ENCODE peak calls at places on chromosome 21, in nine cellular contexts. One of them, this sample, is unnamed.

GRCh38 chr21:15003463-15004135 is 61.2 kb downstream of the NRIP1 start:
- DNase-seq in stomach: no peak
- DNase-seq in GM23338: peak
- DNase-seq in H1: no peak
- DNase-seq in breast epithelium: no peak
- DNase-seq in sigmoid colon: no peak
- DNase-seq in transverse colon: no peak
- DNase-seq in endothelial cell of umbilical vein: no peak
- DNase-seq in HCT116: no peak
- DNase-seq in this sample: no peak

GRCh38 chr21:15775981-15776380 is 46.2 kb downstream of the USP25 start:
- DNase-seq in stomach: no peak
- DNase-seq in GM23338: no peak
- DNase-seq in H1: no peak
- DNase-seq in breast epithelium: no peak
- DNase-seq in sigmoid colon: no peak
- DNase-seq in transverse colon: no peak
- DNase-seq in endothelial cell of umbilical vein: no peak
- DNase-seq in HCT116: no peak
- DNase-seq in this sample: no peak

GRCh38 chr21:14530574-14530973 is 15.5 kb downstream of the SAMSN1 start:
- DNase-seq in stomach: no peak
- DNase-seq in GM23338: no peak
- DNase-seq in H1: no peak
- DNase-seq in breast epithelium: no peak
- DNase-seq in sigmoid colon: no peak
- DNase-seq in transverse colon: no peak
- DNase-seq in endothelial cell of umbilical vein: no peak
- DNase-seq in HCT116: no peak
- DNase-seq in this sample: no peak

GRCh38 chr21:36914244-36915013 is 52.0 kb downstream of the HLCS start:
- DNase-seq in stomach: no peak
- DNase-seq in GM23338: peak
- DNase-seq in H1: no peak
- DNase-seq in breast epithelium: no peak
- DNase-seq in sigmoid colon: no peak
- DNase-seq in transverse colon: no peak
- DNase-seq in endothelial cell of umbilical vein: no peak
- DNase-seq in HCT116: no peak
- DNase-seq in this sample: no peak

GRCh38 chr21:45357436-45358260 is 47.3 kb upstream of the COL18A1 start:
- DNase-seq in stomach: peak
- DNase-seq in GM23338: peak
- DNase-seq in H1: no peak
- DNase-seq in breast epithelium: no peak
- DNase-seq in sigmoid colon: peak
- DNase-seq in transverse colon: peak
- DNase-seq in endothelial cell of umbilical vein: no peak
- DNase-seq in HCT116: no peak
- DNase-seq in this sample: no peak

GRCh38 chr21:44919111-44919912 is 1.4 kb downstream of the ITGB2 start:
- DNase-seq in stomach: no peak
- DNase-seq in GM23338: no peak
- DNase-seq in H1: no peak
- DNase-seq in breast epithelium: no peak
- DNase-seq in sigmoid colon: no peak
- DNase-seq in transverse colon: no peak
- DNase-seq in endothelial cell of umbilical vein: no peak
- DNase-seq in HCT116: no peak
- DNase-seq in this sample: no peak

GRCh38 chr21:46634966-46635323 is 529 bp upstream of the PRMT2 start:
- DNase-seq in stomach: peak
- DNase-seq in GM23338: peak
- DNase-seq in H1: peak
- DNase-seq in breast epithelium: no peak
- DNase-seq in sigmoid colon: peak
- DNase-seq in transverse colon: no peak
- DNase-seq in endothelial cell of umbilical vein: peak
- DNase-seq in HCT116: peak
- DNase-seq in this sample: peak

GRCh38 chr21:14707265-14708020 is 161.3 kb upstream of the SAMSN1 start:
- DNase-seq in stomach: no peak
- DNase-seq in GM23338: no peak
- DNase-seq in H1: no peak
- DNase-seq in breast epithelium: no peak
- DNase-seq in sigmoid colon: no peak
- DNase-seq in transverse colon: no peak
- DNase-seq in endothelial cell of umbilical vein: no peak
- DNase-seq in HCT116: no peak
- DNase-seq in this sample: no peak

GRCh38 chr21:43675871-43676270 is 16.5 kb downstream of the RRP1B start:
- DNase-seq in stomach: no peak
- DNase-seq in GM23338: no peak
- DNase-seq in H1: no peak
- DNase-seq in breast epithelium: no peak
- DNase-seq in sigmoid colon: no peak
- DNase-seq in transverse colon: no peak
- DNase-seq in endothelial cell of umbilical vein: no peak
- DNase-seq in HCT116: no peak
- DNase-seq in this sample: no peak

GRCh38 chr21:36422279-36423098 is 37.3 kb downstream of the CHAF1B start:
- DNase-seq in stomach: peak
- DNase-seq in GM23338: peak
- DNase-seq in H1: peak
- DNase-seq in breast epithelium: peak
- DNase-seq in sigmoid colon: no peak
- DNase-seq in transverse colon: peak
- DNase-seq in endothelial cell of umbilical vein: peak
- DNase-seq in HCT116: peak
- DNase-seq in this sample: peak

GRCh38 chr21:16426936-16427335 is 697.2 kb downstream of the USP25 start:
- DNase-seq in stomach: no peak
- DNase-seq in GM23338: no peak
- DNase-seq in H1: no peak
- DNase-seq in breast epithelium: no peak
- DNase-seq in sigmoid colon: no peak
- DNase-seq in transverse colon: no peak
- DNase-seq in endothelial cell of umbilical vein: peak
- DNase-seq in HCT116: no peak
- DNase-seq in this sample: no peak

GRCh38 chr21:32520885-32521735 is 64.2 kb downstream of the TCP10L start:
- DNase-seq in stomach: peak
- DNase-seq in GM23338: no peak
- DNase-seq in H1: no peak
- DNase-seq in breast epithelium: peak
- DNase-seq in sigmoid colon: peak
- DNase-seq in transverse colon: peak
- DNase-seq in endothelial cell of umbilical vein: peak
- DNase-seq in HCT116: no peak
- DNase-seq in this sample: peak

GRCh38 chr21:23127973-23128372 is 2129.8 kb downstream of the NCAM2 start:
- DNase-seq in stomach: no peak
- DNase-seq in GM23338: peak
- DNase-seq in H1: no peak
- DNase-seq in breast epithelium: no peak
- DNase-seq in sigmoid colon: no peak
- DNase-seq in transverse colon: no peak
- DNase-seq in endothelial cell of umbilical vein: no peak
- DNase-seq in HCT116: no peak
- DNase-seq in this sample: no peak

GRCh38 chr21:14482165-14482564 is 64.0 kb downstream of the SAMSN1 start:
- DNase-seq in stomach: no peak
- DNase-seq in GM23338: no peak
- DNase-seq in H1: no peak
- DNase-seq in breast epithelium: no peak
- DNase-seq in sigmoid colon: no peak
- DNase-seq in transverse colon: no peak
- DNase-seq in endothelial cell of umbilical vein: no peak
- DNase-seq in HCT116: no peak
- DNase-seq in this sample: no peak

GRCh38 chr21:15455819-15456462 is 273.8 kb upstream of the USP25 start:
- DNase-seq in stomach: no peak
- DNase-seq in GM23338: no peak
- DNase-seq in H1: no peak
- DNase-seq in breast epithelium: no peak
- DNase-seq in sigmoid colon: no peak
- DNase-seq in transverse colon: peak
- DNase-seq in endothelial cell of umbilical vein: no peak
- DNase-seq in HCT116: no peak
- DNase-seq in this sample: no peak

DNA sequence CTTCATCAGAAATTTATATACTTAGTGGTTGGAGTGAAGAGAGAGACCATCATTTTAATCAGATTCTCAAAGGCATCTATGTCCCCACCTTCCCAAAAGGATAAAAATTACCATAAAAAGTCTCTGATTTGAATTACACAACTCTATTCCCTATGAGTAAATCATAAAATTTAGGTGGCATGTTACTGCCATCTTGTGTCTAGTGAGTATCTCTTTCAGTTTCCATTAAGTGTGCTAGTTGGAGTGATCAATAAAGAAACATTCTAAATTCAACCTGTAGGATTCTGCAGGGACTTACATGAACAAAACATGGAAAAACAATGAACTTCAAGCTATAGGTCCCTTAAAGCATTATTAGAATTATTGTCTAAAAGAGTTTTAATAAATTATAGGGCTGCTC is 655.4 kb downstream of the LTN1 start:
- DNase-seq in stomach: no peak
- DNase-seq in GM23338: peak
- DNase-seq in H1: no peak
- DNase-seq in breast epithelium: no peak
- DNase-seq in sigmoid colon: no peak
- DNase-seq in transverse colon: no peak
- DNase-seq in endothelial cell of umbilical vein: peak
- DNase-seq in HCT116: no peak
- DNase-seq in this sample: no peak
- H3K27ac ChIP-seq in stomach: no peak
- H3K27ac ChIP-seq in GM23338: no peak
- H3K27ac ChIP-seq in H1: no peak
- H3K27ac ChIP-seq in breast epithelium: no peak
- H3K27ac ChIP-seq in sigmoid colon: peak
- H3K27ac ChIP-seq in transverse colon: no peak
- H3K27ac ChIP-seq in endothelial cell of umbilical vein: no peak
- H3K27ac ChIP-seq in HCT116: no peak
- H3K27ac ChIP-seq in this sample: no peak

DNA sequence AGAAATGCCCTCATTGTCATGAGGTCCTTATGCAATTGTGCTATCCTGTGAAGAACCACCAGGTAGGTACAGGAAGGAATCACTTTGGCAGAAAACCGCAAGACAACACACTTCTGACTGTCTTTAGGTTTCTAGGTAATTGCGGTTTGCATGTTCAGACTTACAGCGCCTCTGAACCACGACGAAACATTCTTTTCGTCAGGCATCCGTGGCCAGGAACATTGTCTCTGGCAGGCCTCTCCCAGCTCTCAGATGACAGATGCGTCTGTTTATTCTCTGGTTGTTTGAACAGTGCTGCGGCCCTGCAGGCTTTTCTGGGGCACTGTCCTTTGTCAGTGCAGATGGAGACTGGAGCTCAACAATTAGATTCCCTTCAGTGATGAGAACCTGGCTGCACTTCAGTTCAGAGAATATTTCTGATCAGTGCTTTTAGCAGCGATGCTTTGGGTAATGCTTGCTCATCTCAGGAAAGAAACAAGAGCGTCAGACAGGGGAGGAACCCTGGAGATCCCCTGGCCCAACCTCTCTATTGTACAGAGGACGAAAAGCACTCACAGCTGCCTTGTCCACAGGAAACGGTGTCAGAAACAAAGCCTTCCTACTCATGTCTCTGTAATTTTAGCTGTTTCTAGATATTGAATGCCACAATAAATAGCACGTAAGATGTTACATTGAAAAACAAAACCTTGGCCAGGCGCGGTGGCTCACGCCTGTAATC is 63.5 kb downstream of the B3GALT5 start:
- DNase-seq in stomach: no peak
- DNase-seq in GM23338: no peak
- DNase-seq in H1: no peak
- DNase-seq in breast epithelium: no peak
- DNase-seq in sigmoid colon: peak
- DNase-seq in transverse colon: peak
- DNase-seq in endothelial cell of umbilical vein: no peak
- DNase-seq in HCT116: no peak
- DNase-seq in this sample: peak
- TF ChIP-seq POLR2AphosphoS5 in stomach: no peak
- TF ChIP-seq POLR2AphosphoS5 in GM23338: no peak
- TF ChIP-seq POLR2AphosphoS5 in H1: no peak
- TF ChIP-seq POLR2AphosphoS5 in breast epithelium: no peak
- TF ChIP-seq POLR2AphosphoS5 in sigmoid colon: peak
- TF ChIP-seq POLR2AphosphoS5 in transverse colon: peak
- TF ChIP-seq POLR2AphosphoS5 in endothelial cell of umbilical vein: no peak
- TF ChIP-seq POLR2AphosphoS5 in HCT116: no peak
- TF ChIP-seq POLR2AphosphoS5 in this sample: peak

DNA sequence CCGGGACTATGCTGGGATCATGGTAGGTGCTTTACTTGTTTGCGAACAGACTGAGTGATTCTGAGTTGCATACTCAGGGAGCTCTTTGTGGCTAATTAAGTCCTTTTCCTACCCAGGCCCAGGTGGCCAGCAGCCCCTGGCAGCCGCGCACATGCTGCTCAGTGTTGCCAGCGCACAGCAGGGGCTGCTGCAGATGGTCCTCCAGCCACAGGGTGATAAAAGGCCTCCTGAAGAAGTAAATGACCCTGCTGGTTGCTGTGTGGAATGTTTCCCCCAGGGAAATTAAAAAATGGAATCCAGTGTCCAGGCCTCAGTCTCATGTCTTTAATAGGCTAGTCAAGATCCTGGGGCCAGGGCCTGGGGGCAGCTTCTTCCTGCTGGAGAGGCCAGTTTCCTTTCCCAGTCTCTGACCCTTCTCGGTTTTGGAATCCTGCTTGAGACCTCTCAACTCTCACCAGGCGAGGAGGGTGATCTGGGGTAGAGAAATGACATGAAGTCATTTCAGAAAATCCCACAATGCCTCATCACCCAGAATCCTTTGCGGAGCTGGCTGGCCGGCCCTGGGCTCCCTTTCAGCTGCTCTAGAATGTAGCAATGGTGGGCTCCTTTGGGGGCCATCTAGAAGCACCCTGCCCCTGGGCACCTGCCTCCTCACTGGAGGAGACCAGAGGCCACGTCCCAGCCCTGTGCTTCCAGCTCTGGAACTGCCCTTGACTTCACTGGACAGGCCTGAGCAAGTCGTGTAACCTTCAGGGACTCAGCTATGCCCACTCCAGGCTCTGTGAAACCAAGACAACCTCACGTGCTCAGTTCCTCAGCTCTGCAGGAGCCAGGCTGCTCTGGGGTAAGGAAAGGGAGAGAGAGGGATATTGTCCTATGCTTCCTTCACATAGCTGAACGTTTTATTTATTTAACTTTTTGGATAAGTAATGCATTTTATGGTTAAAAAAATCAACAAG is 131.4 kb downstream of the MRPS6 start:
- DNase-seq in stomach: no peak
- DNase-seq in GM23338: no peak
- DNase-seq in H1: no peak
- DNase-seq in breast epithelium: no peak
- DNase-seq in sigmoid colon: no peak
- DNase-seq in transverse colon: no peak
- DNase-seq in endothelial cell of umbilical vein: no peak
- DNase-seq in HCT116: no peak
- DNase-seq in this sample: no peak
- H3K27ac ChIP-seq in stomach: no peak
- H3K27ac ChIP-seq in GM23338: no peak
- H3K27ac ChIP-seq in H1: no peak
- H3K27ac ChIP-seq in breast epithelium: peak
- H3K27ac ChIP-seq in sigmoid colon: no peak
- H3K27ac ChIP-seq in transverse colon: peak
- H3K27ac ChIP-seq in endothelial cell of umbilical vein: no peak
- H3K27ac ChIP-seq in HCT116: no peak
- H3K27ac ChIP-seq in this sample: no peak

GRCh38 chr21:33893917-33894316 is 21.7 kb downstream of the ATP5PO start:
- DNase-seq in stomach: no peak
- DNase-seq in GM23338: no peak
- DNase-seq in H1: no peak
- DNase-seq in breast epithelium: no peak
- DNase-seq in sigmoid colon: no peak
- DNase-seq in transverse colon: no peak
- DNase-seq in endothelial cell of umbilical vein: no peak
- DNase-seq in HCT116: no peak
- DNase-seq in this sample: no peak
- TF ChIP-seq POLR2AphosphoS5 in stomach: no peak
- TF ChIP-seq POLR2AphosphoS5 in GM23338: no peak
- TF ChIP-seq POLR2AphosphoS5 in H1: no peak
- TF ChIP-seq POLR2AphosphoS5 in breast epithelium: no peak
- TF ChIP-seq POLR2AphosphoS5 in sigmoid colon: no peak
- TF ChIP-seq POLR2AphosphoS5 in transverse colon: no peak
- TF ChIP-seq POLR2AphosphoS5 in endothelial cell of umbilical vein: no peak
- TF ChIP-seq POLR2AphosphoS5 in HCT116: no peak
- TF ChIP-seq POLR2AphosphoS5 in this sample: no peak